ENCODE peak calls at places on chromosomes 4 and X, in six cellular contexts. P is CD4-positive, alpha-beta T cell; A is endodermal cell; H is lung; E is heart left ventricle; O is ovary. I is an unnamed sample. For H3K9me3, the result is how much of the 10 kb centered on the place peaks cover.

GRCh38 chrX:11611161-11611560 is 54.6 kb downstream of the ARHGAP6 start:
- DNase-seq in P (no peak), A (no peak), H (no peak), E (no peak), O (no peak), I (no peak)

GRCh38 chrX:49039598-49040375 is 3.4 kb downstream of the TFE3 start:
- DNase-seq in P (no peak), A (peak), H (peak), E (peak), O (peak), I (peak)

GRCh38 chrX:15619053-15619772 is 18.5 kb upstream of the ACE2 start:
- DNase-seq in P (no peak), A (no peak), H (no peak), E (no peak), O (no peak), I (peak)

GRCh38 chr4:137129471-137130244 is 402.6 kb downstream of the PCDH18 start:
- DNase-seq in P (no peak), A (no peak), H (no peak), E (no peak), O (no peak), I (no peak)

GRCh38 chr4:156725257-156725656 is 246.3 kb downstream of the PDGFC start:
- DNase-seq in P (no peak), A (no peak), H (no peak), E (peak), O (no peak), I (no peak)

GRCh38 chr4:8366601-8367000 is 73.9 kb downstream of the ACOX3 start:
- DNase-seq in P (no peak), A (no peak), H (no peak), E (no peak), O (no peak), I (no peak)

GRCh38 chr4:189232274-189232673 is 708.4 kb upstream of the FRG1 start:
- DNase-seq in P (no peak), A (no peak), H (no peak), E (no peak), O (no peak), I (no peak)

GRCh38 chr4:65670331-65671031 is at the start of gene EPHA5:
- DNase-seq in P (no peak), A (peak), H (peak), E (peak), O (peak), I (no peak)

GRCh38 chr4:41103657-41104056 is 110.7 kb downstream of the APBB2 start:
- DNase-seq in P (no peak), A (no peak), H (no peak), E (no peak), O (no peak), I (no peak)

GRCh38 chr4:154738426-154738825 is 5.4 kb upstream of the LRAT start:
- DNase-seq in P (no peak), A (no peak), H (no peak), E (no peak), O (no peak), I (no peak)

GRCh38 chrX:150063138-150063518 is 124.8 kb upstream of the EOLA2 start:
- DNase-seq in P (no peak), A (no peak), H (no peak), E (no peak), O (no peak), I (no peak)

GRCh38 chr4:163492951-163493504 is 1.5 kb upstream of the TMA16 start:
- DNase-seq in P (no peak), A (no peak), H (no peak), E (no peak), O (no peak), I (no peak)

GRCh38 chrX:130994671-130995070 is 63.5 kb upstream of the ARHGAP36 start:
- DNase-seq in P (no peak), A (peak), H (no peak), E (no peak), O (no peak), I (no peak)

GRCh38 chr4:123701046-123701445 is 304.5 kb downstream of the SPRY1 start:
- DNase-seq in P (no peak), A (no peak), H (no peak), E (no peak), O (no peak), I (no peak)

GRCh38 chrX:16601885-16602284 is 48.1 kb upstream of the S100G start:
- DNase-seq in P (no peak), A (no peak), H (no peak), E (no peak), O (no peak), I (no peak)

GRCh38 chr4:184400891-184401290 is 73.5 kb downstream of the IRF2 start:
- DNase-seq in P (no peak), A (no peak), H (no peak), E (no peak), O (no peak), I (no peak)

GRCh38 chr4:87529187-87529586 is at the start of gene SPARCL1:
- DNase-seq in P (no peak), A (peak), H (no peak), E (peak), O (peak), I (peak)

GRCh38 chr4:14180166-14180565 is 552.6 kb upstream of the BOD1L1 start:
- DNase-seq in P (no peak), A (no peak), H (no peak), E (no peak), O (no peak), I (no peak)

GRCh38 chrX:38036471-38036870 is 30.1 kb downstream of the SYTL5 start:
- DNase-seq in P (no peak), A (no peak), H (no peak), E (no peak), O (no peak), I (no peak)

GRCh38 chr4:161376275-161376674 is 787.5 kb downstream of the FSTL5 start:
- DNase-seq in P (no peak), A (no peak), H (no peak), E (no peak), O (no peak), I (no peak)

GRCh38 chr4:161799687-161800086 is 364.1 kb downstream of the FSTL5 start:
- DNase-seq in P (no peak), A (no peak), H (no peak), E (no peak), O (no peak), I (no peak)

GRCh38 chrX:53223955-53224859 is 800 bp downstream of the KDM5C start:
- DNase-seq in P (peak), A (no peak), H (no peak), E (no peak), O (no peak), I (peak)

GRCh38 chr4:153497988-153498967 is 32.1 kb downstream of the TMEM131L start:
- DNase-seq in P (no peak), A (no peak), H (no peak), E (no peak), O (peak), I (no peak)

GRCh38 chr4:78720994-78721677 is 55.0 kb upstream of the BMP2K start:
- DNase-seq in P (no peak), A (no peak), H (peak), E (peak), O (no peak), I (peak)

GRCh38 chr4:183362916-183363542 is 40.8 kb upstream of the CLDN24 start:
- DNase-seq in P (no peak), A (peak), H (no peak), E (no peak), O (no peak), I (no peak)

GRCh38 chrX:30824275-30824674 is 64.8 kb downstream of the TAB3 start:
- DNase-seq in P (no peak), A (no peak), H (no peak), E (no peak), O (no peak), I (no peak)

GRCh38 chr4:61853041-61853440 is 652.9 kb downstream of the ADGRL3 start:
- DNase-seq in P (no peak), A (peak), H (no peak), E (no peak), O (no peak), I (no peak)

GRCh38 chr4:89724716-89725115 is 112.2 kb downstream of the SNCA start:
- DNase-seq in P (no peak), A (no peak), H (no peak), E (no peak), O (no peak), I (no peak)

GRCh38 chrX:9466115-9466495 is 1.2 kb downstream of the TBL1X start:
- DNase-seq in P (no peak), A (peak), H (no peak), E (peak), O (peak), I (peak)

GRCh38 chr4:81804849-81805248 is 333.1 kb upstream of the RASGEF1B start:
- DNase-seq in P (no peak), A (no peak), H (no peak), E (no peak), O (no peak), I (no peak)

GRCh38 chrX:3384330-3384729 is 37.9 kb upstream of the MXRA5 start:
- DNase-seq in P (no peak), A (no peak), H (no peak), E (no peak), O (no peak), I (no peak)

GRCh38 chr4:78145622-78146021 is 88.5 kb downstream of the FRAS1 start:
- DNase-seq in P (no peak), A (peak), H (no peak), E (no peak), O (no peak), I (no peak)

GRCh38 chr4:73668806-73669205 is 48.6 kb upstream of the RASSF6 start:
- DNase-seq in P (no peak), A (no peak), H (no peak), E (no peak), O (no peak), I (no peak)

GRCh38 chr4:53778122-53778521 is 186.8 kb upstream of the LNX1 start:
- DNase-seq in P (no peak), A (no peak), H (no peak), E (no peak), O (no peak), I (no peak)

GRCh38 chrX:101287402-101287801 is 3.7 kb downstream of the TAF7L start:
- DNase-seq in P (no peak), A (no peak), H (no peak), E (no peak), O (no peak), I (no peak)

GRCh38 chrX:23656684-23657083 is 10.6 kb upstream of the PRDX4 start:
- DNase-seq in P (no peak), A (no peak), H (no peak), E (no peak), O (no peak), I (no peak)

GRCh38 chrX:1464282-1465131 is 11.8 kb upstream of the ASMTL start:
- DNase-seq in P (no peak), A (no peak), H (peak), E (no peak), O (no peak), I (no peak)

DNA sequence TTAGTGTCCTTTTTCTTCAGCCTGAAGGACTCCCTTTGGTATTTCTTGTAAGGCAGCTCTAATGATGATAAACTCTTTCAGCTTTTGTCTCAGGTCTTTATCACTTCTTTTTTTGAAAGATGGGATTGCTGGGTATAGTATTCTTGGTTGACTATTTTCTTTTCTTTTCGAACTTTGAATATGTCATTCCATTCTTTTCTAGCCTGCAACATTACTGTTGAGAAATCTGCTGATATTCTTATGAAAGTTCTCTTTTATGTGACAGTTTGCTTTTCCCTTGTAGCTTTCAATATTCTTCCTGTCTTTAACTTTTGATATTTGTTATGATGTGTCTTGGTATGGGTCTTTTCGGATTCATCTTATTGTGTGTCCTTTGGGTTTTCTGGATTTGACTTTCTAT is 107.6 kb upstream of the SRD5A3 start:
- DNase-seq in P (no peak), A (no peak), H (no peak), E (no peak), O (no peak), I (no peak)
- H3K9me3 ChIP-seq in P (under half), A (under half), H (under half), E (under half), O (under half), I (under half)

DNA sequence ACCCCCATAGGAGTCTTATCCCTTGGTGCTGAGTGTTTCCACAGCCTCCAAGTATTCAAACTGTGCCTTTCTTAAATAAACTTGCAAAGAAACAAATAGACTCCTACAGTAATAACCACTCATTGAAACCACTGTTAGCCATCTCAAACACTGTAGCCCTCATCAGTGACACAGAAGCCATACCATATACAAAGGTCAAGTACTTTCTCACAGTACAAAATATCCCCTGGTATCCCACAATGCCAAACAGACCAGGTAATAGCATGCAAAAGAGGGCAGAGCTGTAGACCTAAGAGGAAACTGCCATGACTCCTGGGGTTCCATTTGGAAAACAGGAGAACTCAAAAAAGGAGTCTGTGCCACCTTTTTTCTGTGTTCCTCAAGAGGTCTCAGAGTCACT is 173.8 kb upstream of the PPP1R2C start:
- DNase-seq in P (no peak), A (no peak), H (no peak), E (no peak), O (no peak), I (no peak)
- H3K9me3 ChIP-seq in P (under half), A (under half), H (under half), E (under half), O (under half), I (under half)

DNA sequence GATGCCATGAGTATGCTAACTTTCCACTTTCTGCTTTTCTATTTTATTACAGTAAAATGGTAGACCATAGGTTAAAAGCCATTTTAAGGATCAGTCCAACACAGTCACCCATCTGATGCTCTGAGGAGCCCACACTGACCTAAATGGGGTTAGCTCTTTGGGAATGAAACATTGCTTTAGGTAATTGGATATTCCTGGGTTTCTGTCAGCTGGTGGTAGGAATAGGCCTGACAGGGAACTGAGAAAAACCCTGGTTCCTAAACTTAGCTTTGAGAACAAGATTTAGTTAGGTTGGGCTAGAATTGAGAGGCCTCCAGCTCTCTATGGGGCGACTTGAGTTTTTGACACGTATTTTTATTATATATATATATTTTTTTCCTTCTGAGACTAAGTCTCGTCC is 40.4 kb downstream of the MCUB start:
- DNase-seq in P (no peak), A (no peak), H (no peak), E (no peak), O (no peak), I (no peak)
- H3K9me3 ChIP-seq in P (under half), A (under half), H (under half), E (under half), O (under half), I (under half)

GRCh38 chr4:49036528-49036927 is 50.5 kb downstream of the CWH43 start:
- DNase-seq in P (no peak), A (no peak), H (no peak), E (no peak), O (no peak), I (no peak)
- H3K9me3 ChIP-seq in P (under half), A (half or more), H (under half), E (under half), O (under half), I (under half)

GRCh38 chr4:51942108-51942832 is 77.9 kb downstream of the LRRC66 start:
- DNase-seq in P (no peak), A (no peak), H (no peak), E (no peak), O (no peak), I (no peak)
- H3K9me3 ChIP-seq in P (under half), A (under half), H (under half), E (under half), O (under half), I (under half)

DNA sequence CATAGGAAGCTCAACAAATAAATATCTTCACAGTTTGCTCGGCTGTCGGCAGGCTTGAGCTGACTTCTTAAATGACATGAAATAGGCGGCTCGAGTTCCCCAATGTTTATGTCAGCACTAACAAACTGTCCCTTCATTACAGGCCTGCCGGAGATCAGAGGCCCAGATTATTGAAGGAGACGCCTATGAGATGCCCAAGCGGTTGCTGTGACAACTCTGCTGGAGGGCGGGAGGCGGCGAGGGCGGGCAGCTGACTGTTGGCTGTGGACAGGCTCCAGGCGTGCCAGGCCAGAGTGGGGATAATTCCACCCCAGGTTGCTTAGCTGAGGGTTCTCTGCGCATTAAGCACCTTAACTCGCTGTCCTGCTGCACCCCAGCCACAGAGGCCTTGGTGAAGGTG is 39.2 kb upstream of the MSX1 start:
- DNase-seq in P (no peak), A (peak), H (no peak), E (no peak), O (no peak), I (no peak)
- H3K9me3 ChIP-seq in P (under half), A (under half), H (under half), E (under half), O (under half), I (under half)

GRCh38 chr4:99011910-99012309 is 16.4 kb downstream of the METAP1 start:
- DNase-seq in P (no peak), A (no peak), H (no peak), E (no peak), O (no peak), I (no peak)
- H3K9me3 ChIP-seq in P (under half), A (under half), H (under half), E (under half), O (under half), I (under half)

DNA sequence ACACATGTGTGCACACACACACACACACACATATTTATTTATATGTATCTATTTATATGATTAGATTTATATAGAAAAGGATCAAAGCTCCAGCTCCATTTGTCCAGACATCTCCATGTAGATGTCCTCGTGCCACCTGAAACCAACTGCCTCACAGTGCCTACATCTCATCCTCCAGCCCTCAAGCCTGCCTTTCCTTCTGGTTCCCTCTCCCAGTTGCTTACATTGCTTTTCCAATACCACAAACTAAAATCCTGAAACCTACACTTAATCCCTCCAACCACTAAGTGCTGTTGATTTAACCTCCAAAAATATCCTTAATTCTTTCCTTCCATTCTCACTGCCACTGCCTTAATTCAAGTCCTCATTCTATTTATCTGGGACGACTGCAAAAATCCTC is 51.4 kb downstream of the STBD1 start:
- DNase-seq in P (no peak), A (no peak), H (no peak), E (no peak), O (no peak), I (no peak)
- H3K9me3 ChIP-seq in P (under half), A (under half), H (under half), E (under half), O (under half), I (under half)

DNA sequence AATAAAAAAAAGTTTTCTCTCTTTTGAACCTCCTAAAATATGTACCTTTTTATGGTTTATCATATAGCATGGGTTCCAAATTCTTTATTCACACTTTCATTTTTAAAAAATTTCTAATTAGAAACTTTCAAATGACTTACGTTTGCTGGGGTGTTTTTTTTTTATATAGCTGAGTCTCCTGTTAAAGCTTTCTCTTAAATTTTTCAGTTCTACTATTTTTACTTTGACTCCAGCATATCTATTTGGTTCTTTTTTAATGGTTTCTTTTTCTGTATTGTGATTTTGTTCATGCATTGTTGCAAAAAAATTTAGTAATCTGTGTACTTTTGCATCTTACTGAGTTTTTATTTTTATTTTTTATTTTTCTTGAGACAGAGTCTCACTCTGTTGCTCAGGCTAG is 22.3 kb downstream of the ZNF718 start:
- DNase-seq in P (no peak), A (no peak), H (no peak), E (no peak), O (no peak), I (no peak)
- H3K9me3 ChIP-seq in P (half or more), A (half or more), H (under half), E (half or more), O (under half), I (half or more)

I was measured in transverse colon.